ENCODE peak calls at places on chromosome 1, in four cellular contexts. K, I, W and Z are unnamed samples.

GRCh38 chr1:180888870-180889269 is 23.8 kb upstream of the KIAA1614 start:
- DNase-seq in K (no peak), I (peak), W (no peak), Z (no peak)

GRCh38 chr1:24897263-24898151 is 32.6 kb downstream of the RUNX3 start:
- DNase-seq in K (no peak), I (no peak), W (no peak), Z (no peak)

GRCh38 chr1:206469933-206470691 is at the start of gene IKBKE:
- DNase-seq in K (peak), I (no peak), W (peak), Z (peak)

GRCh38 chr1:155925506-155925905 is 8.7 kb downstream of the KHDC4 start:
- DNase-seq in K (no peak), I (no peak), W (no peak), Z (no peak)

GRCh38 chr1:194225781-194226180 is 1039.4 kb upstream of the B3GALT2 start:
- DNase-seq in K (no peak), I (no peak), W (no peak), Z (peak)

GRCh38 chr1:29849038-29849750 is 612.9 kb downstream of the PTPRU start:
- DNase-seq in K (peak), I (peak), W (no peak), Z (peak)

GRCh38 chr1:39269791-39270342 is 65.4 kb downstream of the MACF1 start:
- DNase-seq in K (no peak), I (peak), W (no peak), Z (peak)

GRCh38 chr1:110198746-110199145 is 11.4 kb upstream of the KCNC4 start:
- DNase-seq in K (no peak), I (no peak), W (no peak), Z (no peak)

GRCh38 chr1:234933475-234933874 is 195.2 kb downstream of the TOMM20 start:
- DNase-seq in K (peak), I (peak), W (no peak), Z (peak)

GRCh38 chr1:28790384-28791035 is 21.5 kb upstream of the OPRD1 start:
- DNase-seq in K (no peak), I (no peak), W (no peak), Z (peak)

GRCh38 chr1:50704126-50704525 is 255.9 kb downstream of the FAF1 start:
- DNase-seq in K (peak), I (no peak), W (peak), Z (peak)

GRCh38 chr1:41318135-41318534 is 43.1 kb upstream of the FOXO6 start:
- DNase-seq in K (no peak), I (no peak), W (no peak), Z (no peak)

GRCh38 chr1:160863422-160864131 is 890 bp upstream of the CD244 start:
- DNase-seq in K (no peak), I (no peak), W (no peak), Z (peak)

GRCh38 chr1:212232020-212232570 is 53.1 kb upstream of the PPP2R5A start:
- DNase-seq in K (no peak), I (no peak), W (no peak), Z (peak)

GRCh38 chr1:151579436-151580225 is 32.2 kb upstream of the SNX27 start:
- DNase-seq in K (no peak), I (no peak), W (no peak), Z (peak)

GRCh38 chr1:185319152-185319501 is 2.1 kb upstream of the IVNS1ABP start:
- DNase-seq in K (no peak), I (no peak), W (no peak), Z (no peak)

GRCh38 chr1:46303872-46304326 is 401 bp downstream of the UQCRH start:
- DNase-seq in K (peak), I (no peak), W (no peak), Z (peak)

GRCh38 chr1:59229138-59229537 is 67.8 kb upstream of the FGGY start:
- DNase-seq in K (no peak), I (no peak), W (no peak), Z (no peak)

GRCh38 chr1:79190074-79190473 is 183.5 kb upstream of the ADGRL4 start:
- DNase-seq in K (no peak), I (peak), W (no peak), Z (no peak)

GRCh38 chr1:227257964-227258363 is 60.3 kb downstream of the CDC42BPA start:
- DNase-seq in K (no peak), I (no peak), W (no peak), Z (no peak)

GRCh38 chr1:167904641-167905040 is 9.3 kb downstream of the ADCY10 start:
- DNase-seq in K (peak), I (no peak), W (no peak), Z (peak)

GRCh38 chr1:16043521-16043920 is at the start of gene CLCNKB:
- DNase-seq in K (no peak), I (no peak), W (no peak), Z (no peak)

GRCh38 chr1:170095976-170096725 is 21.7 kb upstream of the KIFAP3 start:
- DNase-seq in K (no peak), I (no peak), W (no peak), Z (no peak)

GRCh38 chr1:223012176-223012788 is 130.8 kb downstream of the TLR5 start:
- DNase-seq in K (no peak), I (no peak), W (no peak), Z (no peak)

GRCh38 chr1:207789792-207790787 is 38.2 kb downstream of the CD46 start:
- DNase-seq in K (no peak), I (no peak), W (no peak), Z (no peak)

GRCh38 chr1:37358992-37359391 is 115.4 kb upstream of the ZC3H12A start:
- DNase-seq in K (no peak), I (no peak), W (no peak), Z (no peak)

GRCh38 chr1:37362569-37362968 is 111.8 kb upstream of the ZC3H12A start:
- DNase-seq in K (no peak), I (no peak), W (no peak), Z (no peak)

GRCh38 chr1:37362990-37363389 is 111.4 kb upstream of the ZC3H12A start:
- DNase-seq in K (no peak), I (no peak), W (no peak), Z (no peak)

GRCh38 chr1:37363535-37363934 is 110.8 kb upstream of the ZC3H12A start:
- DNase-seq in K (no peak), I (no peak), W (no peak), Z (no peak)

GRCh38 chr1:37360011-37360410 is 114.4 kb upstream of the ZC3H12A start:
- DNase-seq in K (no peak), I (no peak), W (no peak), Z (no peak)
- TF ChIP-seq MYC in K (no peak), I (no peak), W (no peak), Z (no peak)

GRCh38 chr1:89942825-89943658 is 51.9 kb upstream of the ZNF326 start:
- DNase-seq in K (no peak), I (no peak), W (peak), Z (peak)

GRCh38 chr1:89948726-89949345 is 46.1 kb upstream of the ZNF326 start:
- DNase-seq in K (no peak), I (no peak), W (no peak), Z (no peak)

GRCh38 chr1:89943846-89944781 is 50.8 kb upstream of the ZNF326 start:
- DNase-seq in K (no peak), I (no peak), W (no peak), Z (no peak)

GRCh38 chr1:89945852-89946476 is 48.9 kb upstream of the ZNF326 start:
- DNase-seq in K (no peak), I (peak), W (no peak), Z (no peak)

GRCh38 chr1:89946532-89946931 is 48.4 kb upstream of the ZNF326 start:
- DNase-seq in K (no peak), I (no peak), W (no peak), Z (no peak)
- H3K4me3 ChIP-seq in K (no peak), I (no peak), W (no peak), Z (no peak)

DNA sequence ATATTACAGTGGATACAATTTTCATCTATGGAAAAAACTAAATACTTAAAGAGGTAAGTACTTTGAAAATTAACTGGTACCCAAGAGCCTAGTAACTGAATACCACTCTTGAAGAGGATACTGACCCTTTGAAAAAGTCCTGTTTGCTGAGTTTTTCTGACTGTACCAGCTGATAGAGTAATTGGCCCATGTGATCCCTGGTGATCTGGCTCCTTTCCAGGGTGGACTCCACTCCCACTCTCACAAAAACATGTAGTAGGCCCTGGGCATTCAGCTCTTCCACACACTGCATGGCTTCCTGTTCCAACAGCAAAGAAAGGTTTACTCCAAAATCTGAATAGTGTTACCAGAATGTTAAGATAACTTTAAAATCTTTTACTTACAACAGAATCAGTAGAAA is 53.6 kb upstream of the HP1BP3 start:
- DNase-seq in K (peak), I (no peak), W (no peak), Z (no peak)
- TF ChIP-seq MYC in K (no peak), I (no peak), W (no peak), Z (no peak)

GRCh38 chr1:247352175-247352574 is 20.5 kb upstream of the ZNF496 start:
- DNase-seq in K (no peak), I (no peak), W (no peak), Z (no peak)
- H3K4me3 ChIP-seq in K (no peak), I (no peak), W (no peak), Z (no peak)

DNA sequence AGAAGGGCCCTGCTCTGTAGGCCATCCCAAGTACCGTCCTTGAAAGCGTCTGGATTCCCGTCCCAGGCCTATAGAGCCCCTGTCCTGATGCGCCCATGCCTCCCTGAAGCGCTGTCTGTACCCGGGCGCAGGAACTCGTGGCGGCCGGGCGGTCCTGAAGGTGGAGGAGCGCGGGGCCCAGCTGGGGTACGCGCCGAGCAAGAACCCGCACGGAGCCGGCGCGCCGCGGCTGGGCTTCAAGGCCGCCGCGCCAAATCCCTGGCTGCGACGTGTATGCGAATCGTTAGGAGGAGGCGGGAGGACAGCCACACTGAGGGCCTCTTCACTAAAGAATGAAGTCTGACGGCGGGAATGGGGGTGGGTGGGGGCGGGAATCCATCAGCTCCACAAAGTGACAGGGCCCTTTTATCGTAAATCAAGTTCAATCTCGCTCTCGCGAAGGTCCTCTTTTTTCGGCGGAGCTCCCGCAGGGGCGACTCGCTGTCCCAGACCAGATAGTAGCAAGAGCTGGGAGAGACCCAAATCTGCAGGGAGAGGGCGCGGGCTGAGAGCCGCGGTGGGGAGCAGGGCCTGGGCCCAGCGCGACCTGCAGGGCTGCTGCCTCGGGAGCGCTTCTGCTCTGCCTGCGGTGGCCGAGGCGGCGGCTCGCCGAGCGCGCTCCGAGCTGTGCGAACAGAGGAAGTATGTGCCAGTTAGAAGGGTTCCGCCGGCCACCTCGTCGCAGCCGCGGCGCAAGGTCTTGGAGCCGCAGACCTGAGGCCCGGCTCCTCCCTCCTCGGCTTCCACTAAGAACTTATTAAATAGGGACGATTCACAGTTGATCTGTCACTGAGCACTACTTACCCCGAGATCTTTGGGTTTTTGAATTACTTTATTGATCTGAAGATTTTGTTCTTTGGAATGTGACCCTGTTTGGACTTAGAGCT is 10.4 kb downstream of the BARHL2 start:
- DNase-seq in K (no peak), I (no peak), W (no peak), Z (peak)
- TF ChIP-seq MYC in K (no peak), I (no peak), W (no peak), Z (no peak)

GRCh38 chr1:52632732-52633290 is at the start of gene SHISAL2A:
- DNase-seq in K (no peak), I (no peak), W (no peak), Z (peak)
- H3K4me3 ChIP-seq in K (peak), I (peak), W (peak), Z (peak)

DNA sequence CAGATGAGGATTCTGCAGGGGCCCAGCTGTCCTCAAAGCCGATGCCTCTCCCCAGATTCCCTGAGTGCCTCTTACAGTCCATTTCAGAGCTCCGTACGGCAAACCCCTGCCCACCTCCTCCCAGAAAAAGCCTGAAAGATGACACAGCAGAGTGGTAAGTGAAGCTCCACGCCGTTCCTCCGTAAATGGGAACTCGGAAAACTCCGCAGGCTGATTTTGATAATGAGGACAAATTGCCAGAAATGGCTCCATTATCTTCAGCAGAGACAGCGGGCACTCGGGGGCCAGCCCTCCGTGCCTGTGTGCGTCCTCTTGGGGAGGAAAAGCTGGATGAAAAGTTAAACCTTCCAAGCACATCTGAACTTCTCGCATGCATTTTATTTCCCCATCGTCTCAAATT is 81.1 kb downstream of the NPHP4 start:
- DNase-seq in K (no peak), I (no peak), W (no peak), Z (no peak)
- TF ChIP-seq MYC in K (no peak), I (no peak), W (no peak), Z (no peak)

GRCh38 chr1:10640079-10640578 is 156.3 kb downstream of the CASZ1 start:
- DNase-seq in K (no peak), I (no peak), W (no peak), Z (no peak)

GRCh38 chr1:10639301-10640078 is 157.0 kb downstream of the CASZ1 start:
- DNase-seq in K (no peak), I (no peak), W (no peak), Z (no peak)

GRCh38 chr1:10637833-10638558 is 158.4 kb downstream of the CASZ1 start:
- DNase-seq in K (no peak), I (no peak), W (no peak), Z (no peak)

GRCh38 chr1:10637400-10637799 is 159.0 kb downstream of the CASZ1 start:
- DNase-seq in K (no peak), I (no peak), W (no peak), Z (no peak)

DNA sequence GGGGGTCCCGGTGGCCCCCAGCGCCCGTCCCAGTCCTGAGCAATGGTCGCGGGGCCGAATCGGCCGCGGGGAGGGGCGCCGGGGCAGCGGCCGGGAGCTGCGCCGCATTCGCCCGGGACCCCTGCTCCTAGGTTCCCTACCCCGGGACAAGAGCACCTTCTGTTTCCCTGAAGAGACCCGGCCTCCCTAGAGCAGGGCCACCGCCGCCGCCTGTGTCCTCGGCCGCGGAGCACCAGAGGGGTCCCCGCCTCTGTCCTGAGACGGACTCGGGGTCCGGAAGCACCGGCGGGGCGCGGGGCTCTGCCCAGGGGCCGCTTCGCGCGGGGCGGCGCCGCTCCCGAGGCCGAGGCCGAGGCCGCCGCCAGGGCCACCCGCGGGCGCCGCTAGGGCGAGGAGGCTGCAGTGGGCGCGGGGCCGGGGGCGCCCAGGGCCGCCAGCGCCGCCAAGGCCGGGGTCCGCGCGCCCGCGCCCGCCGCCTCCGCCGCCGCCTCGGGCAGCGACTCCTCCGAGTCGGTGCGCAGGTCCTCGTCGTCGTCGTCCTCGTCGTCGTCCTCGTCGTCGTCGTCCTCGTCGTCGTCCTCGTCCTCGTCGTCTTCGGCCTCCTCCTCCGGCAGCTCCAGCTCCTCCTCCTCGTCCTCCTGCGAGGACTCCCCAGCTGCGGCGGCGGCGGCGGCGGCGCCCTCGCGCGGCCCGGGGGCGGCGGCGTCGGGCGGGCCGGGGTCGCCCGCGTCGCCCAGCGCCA is 157.7 kb downstream of the CASZ1 start:
- DNase-seq in K (no peak), I (no peak), W (no peak), Z (no peak)
- H3K4me3 ChIP-seq in K (peak), I (no peak), W (no peak), Z (no peak)

GRCh38 chr1:226126824-226127591 is 59.5 kb downstream of the ACBD3 start:
- DNase-seq in K (no peak), I (no peak), W (no peak), Z (no peak)
- TF ChIP-seq MYC in K (no peak), I (no peak), W (no peak), Z (no peak)

GRCh38 chr1:37682334-37682987 is 9.9 kb upstream of the CDCA8 start:
- DNase-seq in K (peak), I (no peak), W (peak), Z (peak)
- H3K4me3 ChIP-seq in K (no peak), I (no peak), W (no peak), Z (no peak)